ENCODE peak calls at places on chromosomes 4 and X, in nine cellular contexts. B is lung microvascular endothelial cell; P is iPS DF 6.9; Q is activated gamma-delta T cell; R is CD8-positive, alpha-beta memory T cell; J is Peyer's patch; Z is nucleus accumbens; H is NCI-H1930; V is PC-3. G is an unnamed sample.
A peak's percentile ranks its signal among the peaks of the same experiment; 100 is the strongest.

GRCh38 chrX:20270557-20270880 is 3.8 kb upstream of the RPS6KA3 start:
- DNase-seq in R (no peak), P (no peak), B (no peak), Q (no peak), H (no peak), V (peak; percentile 78), J (no peak), Z (no peak), G (no peak)

GRCh38 chr4:46390353-46391058 is 578 bp upstream of the GABRA2 start:
- DNase-seq in R (no peak), B (no peak), Q (no peak), H (no peak), P (no peak), V (no peak), J (no peak), Z (no peak), G (no peak)

GRCh38 chr4:174275101-174275500 is 8.4 kb downstream of the FBXO8 start:
- DNase-seq in Z (no peak), Q (no peak), V (no peak), R (no peak), H (peak; percentile 22), P (no peak), J (no peak), B (no peak), G (no peak)

GRCh38 chr4:98778206-98778605 is 119.8 kb upstream of the TSPAN5 start:
- DNase-seq in Z (no peak), J (no peak), V (peak; percentile 83), H (no peak), R (no peak), Q (no peak), B (peak; percentile 82), P (no peak), G (peak; percentile 49)

GRCh38 chrX:15511563-15511962 is 11.0 kb downstream of the BMX start:
- DNase-seq in V (peak; percentile 17), P (no peak), H (no peak), J (no peak), B (peak; percentile 84), R (no peak), Z (no peak), Q (no peak), G (peak; percentile 88)

GRCh38 chr4:136329042-136329662 is 1203.1 kb downstream of the PCDH18 start:
- DNase-seq in P (no peak), Z (no peak), V (peak; percentile 20), B (no peak), H (no peak), J (no peak), R (no peak), Q (no peak), G (peak; percentile 30)

GRCh38 chrX:46461653-46462191 is 83.5 kb downstream of the ZNF674 start:
- DNase-seq in H (no peak), V (no peak), P (no peak), B (peak; percentile 6), Z (no peak), J (no peak), Q (no peak), R (no peak), G (peak; percentile 16)

GRCh38 chr4:154416183-154416543 is 75.4 kb downstream of the DCHS2 start:
- DNase-seq in J (no peak), B (no peak), P (no peak), Z (no peak), V (no peak), R (no peak), H (no peak), Q (no peak), G (peak; percentile 2)

GRCh38 chr4:157700898-157701694 is 471.7 kb downstream of the GASK1B start:
- DNase-seq in Z (no peak), H (no peak), V (no peak), R (no peak), P (no peak), Q (no peak), B (peak; percentile 80), J (no peak), G (peak; percentile 96)

GRCh38 chr4:138843611-138844010 is 172.0 kb upstream of the NOCT start:
- DNase-seq in V (no peak), Q (no peak), P (no peak), H (no peak), Z (no peak), B (no peak), R (no peak), J (no peak), G (no peak)

GRCh38 chrX:40402771-40403533 is 177.8 kb upstream of the ATP6AP2 start:
- DNase-seq in P (no peak), V (peak; percentile 34), R (no peak), H (no peak), B (no peak), J (no peak), Q (no peak), Z (no peak), G (no peak)

GRCh38 chr4:78566834-78567501 is 15.4 kb downstream of the ANXA3 start:
- DNase-seq in B (no peak), H (no peak), V (peak; percentile 22), Q (no peak), Z (no peak), P (no peak), R (no peak), J (no peak), G (no peak)

GRCh38 chr4:7206856-7207567 is 14.7 kb downstream of the SORCS2 start:
- DNase-seq in B (peak; percentile 73), Q (no peak), J (no peak), R (no peak), H (no peak), Z (no peak), V (peak; percentile 82), P (no peak), G (peak; percentile 78)

GRCh38 chr4:55733874-55734437 is 85.6 kb upstream of the EXOC1L start:
- DNase-seq in Z (no peak), B (peak; percentile 69), V (peak; percentile 99), R (no peak), H (no peak), J (peak; percentile 90), Q (no peak), P (no peak), G (peak; percentile 75)

GRCh38 chrX:7110821-7111276 is 36.7 kb upstream of the STS start:
- DNase-seq in V (peak; percentile 52), J (no peak), P (no peak), B (peak; percentile 45), Q (no peak), H (no peak), Z (no peak), R (no peak), G (peak; percentile 28)

GRCh38 chr4:20760053-20760452 is 59.8 kb downstream of the PACRGL start:
- DNase-seq in V (peak; percentile 36), Q (no peak), H (no peak), J (no peak), B (no peak), P (no peak), Z (no peak), R (no peak), G (no peak)

GRCh38 chr4:7034262-7035081 is 8.7 kb upstream of the TADA2B start:
- DNase-seq in R (no peak), B (no peak), P (no peak), H (no peak), Q (no peak), Z (no peak), V (peak; percentile 88), J (no peak), G (no peak)

GRCh38 chr4:130659314-130659713 is 1563.4 kb downstream of the C4orf33 start:
- DNase-seq in Z (no peak), J (no peak), H (no peak), R (no peak), V (no peak), B (no peak), Q (no peak), P (no peak), G (no peak)

GRCh38 chr4:168893807-168894206 is 116.2 kb downstream of the CBR4 start:
- DNase-seq in Q (no peak), V (no peak), H (no peak), B (no peak), J (no peak), R (no peak), Z (no peak), P (no peak), G (no peak)

GRCh38 chr4:110512901-110513300 is 36.9 kb downstream of the ENPEP start:
- DNase-seq in J (no peak), Z (no peak), H (no peak), P (no peak), R (no peak), Q (no peak), V (no peak), B (no peak), G (no peak)

GRCh38 chrX:68835104-68835442 is 6.3 kb downstream of the EFNB1 start:
- DNase-seq in Z (no peak), B (no peak), V (no peak), H (no peak), P (no peak), J (no peak), Q (no peak), R (no peak), G (no peak)

GRCh38 chrX:72245461-72246089 is 6.7 kb upstream of the ERCC6L start:
- DNase-seq in Q (no peak), P (no peak), B (peak; percentile 59), Z (no peak), J (peak; percentile 59), V (peak; percentile 78), R (peak; percentile 11), H (peak; percentile 1), G (peak; percentile 73)

GRCh38 chr4:2667428-2667827 is 88.7 kb downstream of the TNIP2 start:
- DNase-seq in B (no peak), V (no peak), R (no peak), Z (no peak), H (no peak), P (no peak), Q (no peak), J (no peak), G (no peak)

GRCh38 chr4:2352171-2352570 is 66.3 kb downstream of the ZFYVE28 start:
- DNase-seq in P (no peak), R (no peak), Q (no peak), H (no peak), J (peak; percentile 29), B (no peak), Z (no peak), V (no peak), G (no peak)

GRCh38 chr4:100340534-100341364 is 150.5 kb upstream of the DDIT4L start:
- DNase-seq in Q (no peak), V (no peak), H (no peak), Z (no peak), P (no peak), R (no peak), J (no peak), B (peak; percentile 37), G (no peak)

GRCh38 chrX:145609951-145610511 is 207.6 kb upstream of the SLITRK2 start:
- DNase-seq in H (no peak), R (no peak), J (no peak), Z (no peak), Q (no peak), P (no peak), V (peak; percentile 80), B (no peak), G (no peak)